ENCODE peak calls at places on chromosomes 1 and 21, in five cellular contexts. One of them, this sample, is unnamed.

GRCh38 chr1:150151291-150152181 is 1.8 kb downstream of the PLEKHO1 start:
- DNase-seq in endothelial cell: no peak
- DNase-seq in activated naive CD4-positive, alpha-beta T cell treated with Interleukin-2 at 50 U/mL for 16 hours: peak
- DNase-seq in left ventricle myocardium superior: peak
- DNase-seq in HFFc6: no peak
- DNase-seq in this sample: no peak

GRCh38 chr1:59057211-59057694 is 239.6 kb upstream of the FGGY start:
- DNase-seq in endothelial cell: peak
- DNase-seq in activated naive CD4-positive, alpha-beta T cell treated with Interleukin-2 at 50 U/mL for 16 hours: no peak
- DNase-seq in left ventricle myocardium superior: peak
- DNase-seq in HFFc6: peak
- DNase-seq in this sample: no peak

GRCh38 chr1:119141020-119141424 is 569 bp upstream of the WARS2 start:
- DNase-seq in endothelial cell: peak
- DNase-seq in activated naive CD4-positive, alpha-beta T cell treated with Interleukin-2 at 50 U/mL for 16 hours: peak
- DNase-seq in left ventricle myocardium superior: peak
- DNase-seq in HFFc6: no peak
- DNase-seq in this sample: no peak

GRCh38 chr1:185112343-185112742 is 44.4 kb downstream of the TRMT1L start:
- DNase-seq in endothelial cell: no peak
- DNase-seq in activated naive CD4-positive, alpha-beta T cell treated with Interleukin-2 at 50 U/mL for 16 hours: no peak
- DNase-seq in left ventricle myocardium superior: no peak
- DNase-seq in HFFc6: no peak
- DNase-seq in this sample: no peak

GRCh38 chr1:233864578-233864977 is 39.9 kb upstream of the SLC35F3 start:
- DNase-seq in endothelial cell: no peak
- DNase-seq in activated naive CD4-positive, alpha-beta T cell treated with Interleukin-2 at 50 U/mL for 16 hours: no peak
- DNase-seq in left ventricle myocardium superior: no peak
- DNase-seq in HFFc6: no peak
- DNase-seq in this sample: no peak

GRCh38 chr21:30714946-30715345 is 3.6 kb downstream of the KRTAP21-3 start:
- DNase-seq in endothelial cell: no peak
- DNase-seq in activated naive CD4-positive, alpha-beta T cell treated with Interleukin-2 at 50 U/mL for 16 hours: no peak
- DNase-seq in left ventricle myocardium superior: no peak
- DNase-seq in HFFc6: no peak
- DNase-seq in this sample: no peak

GRCh38 chr1:238451006-238451405 is 560.3 kb upstream of the ZP4 start:
- DNase-seq in endothelial cell: no peak
- DNase-seq in activated naive CD4-positive, alpha-beta T cell treated with Interleukin-2 at 50 U/mL for 16 hours: no peak
- DNase-seq in left ventricle myocardium superior: no peak
- DNase-seq in HFFc6: no peak
- DNase-seq in this sample: no peak

GRCh38 chr1:29409616-29410015 is 173.3 kb downstream of the PTPRU start:
- DNase-seq in endothelial cell: no peak
- DNase-seq in activated naive CD4-positive, alpha-beta T cell treated with Interleukin-2 at 50 U/mL for 16 hours: no peak
- DNase-seq in left ventricle myocardium superior: no peak
- DNase-seq in HFFc6: no peak
- DNase-seq in this sample: no peak

GRCh38 chr1:93459126-93459525 is 11.2 kb downstream of the FNBP1L start:
- DNase-seq in endothelial cell: no peak
- DNase-seq in activated naive CD4-positive, alpha-beta T cell treated with Interleukin-2 at 50 U/mL for 16 hours: no peak
- DNase-seq in left ventricle myocardium superior: no peak
- DNase-seq in HFFc6: no peak
- DNase-seq in this sample: no peak

GRCh38 chr1:53220171-53220961 is at the start of gene CZIB:
- DNase-seq in endothelial cell: peak
- DNase-seq in activated naive CD4-positive, alpha-beta T cell treated with Interleukin-2 at 50 U/mL for 16 hours: peak
- DNase-seq in left ventricle myocardium superior: peak
- DNase-seq in HFFc6: peak
- DNase-seq in this sample: peak

GRCh38 chr1:66542811-66543767 is 9.1 kb downstream of the SGIP1 start:
- DNase-seq in endothelial cell: no peak
- DNase-seq in activated naive CD4-positive, alpha-beta T cell treated with Interleukin-2 at 50 U/mL for 16 hours: no peak
- DNase-seq in left ventricle myocardium superior: peak
- DNase-seq in HFFc6: peak
- DNase-seq in this sample: peak

This sample was measured in A172.